ENCODE peak calls at places on chromosomes 1 and 21, in five cellular contexts. U, X, T, C and H are unnamed samples.

GRCh38 chr1:63557365-63557987 is 34.2 kb downstream of the EFCAB7 start:
- DNase-seq in U (peak; percentile 54), T (no peak), C (no peak), X (no peak), H (peak; percentile 55)

GRCh38 chr1:35554261-35555211 is 2.7 kb downstream of the KIAA0319L start:
- DNase-seq in U (no peak), C (no peak), X (no peak), T (no peak), H (peak; percentile 91)

GRCh38 chr1:229694053-229694693 is 68.1 kb downstream of the URB2 start:
- DNase-seq in C (peak; percentile 78), U (no peak), T (no peak), X (peak; percentile 70), H (peak; percentile 68)

GRCh38 chr1:145720556-145720877 is 1.2 kb downstream of the CD160 start:
- DNase-seq in C (no peak), X (no peak), T (no peak), U (no peak), H (no peak)

GRCh38 chr21:38982096-38982495 is 176.4 kb downstream of the ETS2 start:
- DNase-seq in C (no peak), X (no peak), U (no peak), T (no peak), H (peak; percentile 83)

GRCh38 chr1:90417139-90417538 is 300.0 kb downstream of the BARHL2 start:
- DNase-seq in C (no peak), X (no peak), U (no peak), T (no peak), H (no peak)

GRCh38 chr1:216331211-216331610 is 92.0 kb downstream of the USH2A start:
- DNase-seq in X (no peak), C (no peak), T (no peak), U (no peak), H (no peak)

GRCh38 chr1:204891860-204892259 is 21.2 kb downstream of the NFASC start:
- DNase-seq in C (no peak), X (no peak), U (no peak), T (no peak), H (no peak)

GRCh38 chr1:208190784-208191183 is 53.4 kb downstream of the PLXNA2 start:
- DNase-seq in X (no peak), U (no peak), T (no peak), C (no peak), H (no peak)

GRCh38 chr1:38486115-38486514 is 373.5 kb downstream of the RRAGC start:
- DNase-seq in U (no peak), X (no peak), C (no peak), T (no peak), H (peak; percentile 56)

GRCh38 chr21:43312751-43313169 is 114.2 kb downstream of the SIK1 start:
- DNase-seq in X (no peak), U (peak; percentile 89), C (no peak), T (no peak), H (peak; percentile 80)

GRCh38 chr1:229874150-229874549 is 192.9 kb upstream of the GALNT2 start:
- DNase-seq in C (no peak), T (no peak), X (no peak), U (no peak), H (no peak)

GRCh38 chr21:17925000-17925610 is 105.9 kb upstream of the C21orf91 start:
- DNase-seq in T (no peak), C (no peak), X (no peak), U (peak; percentile 73), H (peak; percentile 74)

GRCh38 chr21:44332383-44332782 is 6.8 kb downstream of the CFAP410 start:
- DNase-seq in C (no peak), U (no peak), T (no peak), X (peak; percentile 12), H (no peak)

GRCh38 chr1:225921734-225922709 is 2.0 kb downstream of the PYCR2 start:
- DNase-seq in X (no peak), C (no peak), T (no peak), U (no peak), H (no peak)

GRCh38 chr1:192104852-192105251 is 53.4 kb upstream of the RGS18 start:
- DNase-seq in C (no peak), X (no peak), T (no peak), U (no peak), H (no peak)

GRCh38 chr1:90784186-90784847 is 67.2 kb upstream of the BARHL2 start:
- DNase-seq in T (no peak), X (no peak), C (no peak), U (no peak), H (no peak)

GRCh38 chr1:233912909-233913308 is 8.4 kb downstream of the SLC35F3 start:
- DNase-seq in U (no peak), T (no peak), C (no peak), X (no peak), H (no peak)

GRCh38 chr1:153658400-153659174 is at the start of gene SNAPIN:
- DNase-seq in U (peak; percentile 97), T (peak; percentile 73), C (peak; percentile 82), X (peak; percentile 93), H (peak; percentile 90)

GRCh38 chr1:241802849-241803248 is 45.2 kb upstream of the EXO1 start:
- DNase-seq in C (no peak), U (no peak), T (no peak), X (no peak), H (no peak)

GRCh38 chr1:29835486-29836273 is 599.4 kb downstream of the PTPRU start:
- DNase-seq in X (no peak), C (no peak), U (no peak), T (no peak), H (no peak)

GRCh38 chr21:32448803-32449594 is 36.5 kb downstream of the EVA1C start:
- DNase-seq in X (no peak), C (no peak), T (no peak), U (no peak), H (no peak)

GRCh38 chr1:10506677-10507047 is 31.9 kb downstream of the PEX14 start:
- DNase-seq in C (no peak), U (no peak), T (no peak), X (no peak), H (no peak)

GRCh38 chr1:84653130-84653680 is 37.1 kb downstream of the SSX2IP start:
- DNase-seq in U (no peak), T (no peak), X (no peak), C (no peak), H (no peak)

GRCh38 chr1:56202186-56202585 is 377.2 kb downstream of the PLPP3 start:
- DNase-seq in X (no peak), T (no peak), U (no peak), C (no peak), H (no peak)

GRCh38 chr1:20480261-20481157 is 5.5 kb downstream of the CAMK2N1 start:
- DNase-seq in T (no peak), C (no peak), U (no peak), X (no peak), H (no peak)

GRCh38 chr1:105997516-105997915 is 1059.0 kb upstream of the PRMT6 start:
- DNase-seq in X (no peak), U (no peak), T (no peak), C (no peak), H (no peak)

GRCh38 chr1:222829868-222830267 is 15.0 kb downstream of the DISP1 start:
- DNase-seq in T (no peak), X (no peak), C (no peak), U (no peak), H (no peak)

GRCh38 chr1:98045211-98046030 is 124.6 kb upstream of the DPYD start:
- DNase-seq in T (no peak), X (peak; percentile 10), U (no peak), C (no peak), H (no peak)

GRCh38 chr21:25838809-25839208 is 104.0 kb downstream of the GABPA start:
- DNase-seq in C (no peak), X (no peak), T (no peak), U (no peak), H (no peak)

GRCh38 chr21:25835397-25835796 is 100.6 kb downstream of the GABPA start:
- DNase-seq in X (no peak), T (no peak), U (no peak), C (no peak), H (no peak)

GRCh38 chr21:25837545-25838263 is 102.9 kb downstream of the GABPA start:
- DNase-seq in X (no peak), T (no peak), C (no peak), U (no peak), H (no peak)

GRCh38 chr21:25834376-25834775 is 99.6 kb downstream of the GABPA start:
- DNase-seq in C (no peak), T (no peak), X (no peak), U (no peak), H (no peak)

DNA sequence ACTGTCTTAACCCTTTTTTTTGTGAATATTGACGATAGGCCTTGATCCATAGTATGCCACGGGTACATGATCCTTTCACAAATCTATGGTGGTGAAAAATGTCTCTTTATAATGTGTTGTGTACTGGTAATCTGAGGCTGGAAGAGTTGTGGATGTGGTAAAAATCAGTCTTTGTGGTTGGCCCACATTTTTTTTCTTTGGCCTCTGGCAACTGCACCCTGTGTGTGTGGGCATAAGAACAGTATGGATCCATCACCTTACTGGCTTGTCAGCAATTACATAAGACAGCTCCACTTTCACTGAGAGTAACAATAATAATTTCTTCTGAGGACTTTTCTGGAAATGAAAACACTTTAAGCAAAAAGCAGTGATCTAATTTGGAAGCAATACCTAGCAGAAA is 101.6 kb downstream of the GABPA start:
- DNase-seq in X (no peak), C (no peak), U (no peak), T (no peak), H (no peak)
- H3K9me3 ChIP-seq in X (no peaks in the 10 kb centered on the region), C (no peaks in the 10 kb centered on the region), U (no peaks in the 10 kb centered on the region), T (no peaks in the 10 kb centered on the region), H (peaks cover 29% of the 10 kb centered on the region)

DNA sequence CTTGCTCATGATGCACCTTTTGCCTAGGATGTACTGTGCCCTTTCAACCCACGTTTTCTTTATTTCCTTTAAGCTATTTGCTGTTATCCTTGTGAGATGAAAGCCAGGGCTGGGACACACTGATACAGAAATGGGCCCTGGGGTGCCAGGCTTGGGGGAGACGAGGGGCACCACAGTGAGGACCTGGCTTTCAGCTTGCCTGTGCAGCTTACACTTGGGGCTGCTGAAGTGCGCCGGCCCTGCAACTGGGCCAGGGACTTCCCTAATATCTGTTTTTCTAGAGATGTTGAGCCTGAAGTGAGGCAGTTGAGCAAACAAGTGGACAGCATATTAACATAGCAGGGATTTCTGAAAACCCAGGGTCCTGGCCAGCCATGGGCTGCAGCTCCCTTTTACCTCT is 42.5 kb upstream of the SLC19A1 start:
- DNase-seq in X (no peak), U (no peak), T (no peak), C (no peak), H (no peak)
- H3K9me3 ChIP-seq in X (no peaks in the 10 kb centered on the region), U (no peaks in the 10 kb centered on the region), T (peaks cover 13% of the 10 kb centered on the region), C (peaks cover 8% of the 10 kb centered on the region), H (peaks cover 78% of the 10 kb centered on the region)

GRCh38 chr21:20592482-20592881 is 405.7 kb upstream of the NCAM2 start:
- DNase-seq in U (no peak), X (no peak), C (no peak), T (no peak), H (no peak)

GRCh38 chr21:20591294-20591693 is 406.9 kb upstream of the NCAM2 start:
- DNase-seq in X (no peak), C (no peak), T (no peak), U (no peak), H (no peak)
- H3K9me3 ChIP-seq in X (no peaks in the 10 kb centered on the region), C (no peaks in the 10 kb centered on the region), T (no peaks in the 10 kb centered on the region), U (no peaks in the 10 kb centered on the region), H (peaks cover 12% of the 10 kb centered on the region)

GRCh38 chr1:83086986-83087512 is 911.9 kb downstream of the TTLL7 start:
- DNase-seq in C (no peak), X (no peak), T (no peak), U (no peak), H (no peak)
- H3K9me3 ChIP-seq in C (no peaks in the 10 kb centered on the region), X (no peaks in the 10 kb centered on the region), T (no peaks in the 10 kb centered on the region), U (no peaks in the 10 kb centered on the region), H (no peaks in the 10 kb centered on the region)